ENCODE peak calls at places on chromosomes 1 and 21, in nine cellular contexts. One of them, this sample, is unnamed.

GRCh38 chr1:189596197-189596596 is 881.5 kb downstream of the BRINP3 start:
- DNase-seq in GM06990: no peak
- DNase-seq in upper lobe of right lung: no peak
- DNase-seq in nephron progenitor cell: no peak
- DNase-seq in fibroblast of pulmonary artery: peak; percentile 3
- DNase-seq in WTC11: no peak
- DNase-seq in glutamatergic neuron: no peak
- DNase-seq in keratinocyte: no peak
- DNase-seq in HCT116: no peak
- DNase-seq in this sample: no peak

GRCh38 chr1:66353207-66353606 is 180.7 kb upstream of the SGIP1 start:
- DNase-seq in GM06990: no peak
- DNase-seq in upper lobe of right lung: no peak
- DNase-seq in nephron progenitor cell: no peak
- DNase-seq in fibroblast of pulmonary artery: no peak
- DNase-seq in WTC11: no peak
- DNase-seq in glutamatergic neuron: peak; percentile 10
- DNase-seq in keratinocyte: no peak
- DNase-seq in HCT116: no peak
- DNase-seq in this sample: peak; percentile 43

GRCh38 chr1:232428781-232429530 is 201.0 kb downstream of the SIPA1L2 start:
- DNase-seq in GM06990: no peak
- DNase-seq in upper lobe of right lung: no peak
- DNase-seq in nephron progenitor cell: peak; percentile 22
- DNase-seq in fibroblast of pulmonary artery: peak; percentile 24
- DNase-seq in WTC11: no peak
- DNase-seq in glutamatergic neuron: no peak
- DNase-seq in keratinocyte: no peak
- DNase-seq in HCT116: no peak
- DNase-seq in this sample: no peak

GRCh38 chr1:9651565-9652378 is at the start of gene PIK3CD:
- DNase-seq in GM06990: peak; percentile 76
- DNase-seq in upper lobe of right lung: peak; percentile 74
- DNase-seq in nephron progenitor cell: peak; percentile 75
- DNase-seq in fibroblast of pulmonary artery: peak; percentile 36
- DNase-seq in WTC11: peak; percentile 70
- DNase-seq in glutamatergic neuron: peak; percentile 78
- DNase-seq in keratinocyte: no peak
- DNase-seq in HCT116: no peak
- DNase-seq in this sample: peak; percentile 45

GRCh38 chr1:17572264-17572985 is 32.9 kb downstream of the ARHGEF10L start:
- DNase-seq in GM06990: no peak
- DNase-seq in upper lobe of right lung: no peak
- DNase-seq in nephron progenitor cell: no peak
- DNase-seq in fibroblast of pulmonary artery: no peak
- DNase-seq in WTC11: peak; percentile 69
- DNase-seq in glutamatergic neuron: no peak
- DNase-seq in keratinocyte: no peak
- DNase-seq in HCT116: no peak
- DNase-seq in this sample: no peak

GRCh38 chr21:44436958-44437357 is 18.4 kb upstream of the LRRC3 start:
- DNase-seq in GM06990: no peak
- DNase-seq in upper lobe of right lung: peak; percentile 53
- DNase-seq in nephron progenitor cell: no peak
- DNase-seq in fibroblast of pulmonary artery: no peak
- DNase-seq in WTC11: no peak
- DNase-seq in glutamatergic neuron: no peak
- DNase-seq in keratinocyte: no peak
- DNase-seq in HCT116: no peak
- DNase-seq in this sample: no peak

GRCh38 chr1:243792401-243792800 is 57.6 kb downstream of the AKT3 start:
- DNase-seq in GM06990: no peak
- DNase-seq in upper lobe of right lung: no peak
- DNase-seq in nephron progenitor cell: no peak
- DNase-seq in fibroblast of pulmonary artery: no peak
- DNase-seq in WTC11: no peak
- DNase-seq in glutamatergic neuron: no peak
- DNase-seq in keratinocyte: no peak
- DNase-seq in HCT116: no peak
- DNase-seq in this sample: no peak

GRCh38 chr1:47393141-47393540 is 22.9 kb upstream of the FOXE3 start:
- DNase-seq in GM06990: no peak
- DNase-seq in upper lobe of right lung: no peak
- DNase-seq in nephron progenitor cell: no peak
- DNase-seq in fibroblast of pulmonary artery: no peak
- DNase-seq in WTC11: no peak
- DNase-seq in glutamatergic neuron: no peak
- DNase-seq in keratinocyte: no peak
- DNase-seq in HCT116: no peak
- DNase-seq in this sample: no peak

GRCh38 chr1:118661769-118662320 is 326.3 kb downstream of the TBX15 start:
- DNase-seq in GM06990: no peak
- DNase-seq in upper lobe of right lung: no peak
- DNase-seq in nephron progenitor cell: no peak
- DNase-seq in fibroblast of pulmonary artery: no peak
- DNase-seq in WTC11: no peak
- DNase-seq in glutamatergic neuron: no peak
- DNase-seq in keratinocyte: no peak
- DNase-seq in HCT116: no peak
- DNase-seq in this sample: no peak

GRCh38 chr1:67485046-67485811 is 55.0 kb upstream of the SERBP1 start:
- DNase-seq in GM06990: no peak
- DNase-seq in upper lobe of right lung: no peak
- DNase-seq in nephron progenitor cell: no peak
- DNase-seq in fibroblast of pulmonary artery: no peak
- DNase-seq in WTC11: no peak
- DNase-seq in glutamatergic neuron: no peak
- DNase-seq in keratinocyte: no peak
- DNase-seq in HCT116: no peak
- DNase-seq in this sample: no peak

GRCh38 chr1:67491280-67491679 is 61.1 kb upstream of the SERBP1 start:
- DNase-seq in GM06990: no peak
- DNase-seq in upper lobe of right lung: no peak
- DNase-seq in nephron progenitor cell: no peak
- DNase-seq in fibroblast of pulmonary artery: no peak
- DNase-seq in WTC11: no peak
- DNase-seq in glutamatergic neuron: no peak
- DNase-seq in keratinocyte: no peak
- DNase-seq in HCT116: no peak
- DNase-seq in this sample: no peak

GRCh38 chr1:67484492-67484891 is 54.3 kb upstream of the SERBP1 start:
- DNase-seq in GM06990: no peak
- DNase-seq in upper lobe of right lung: no peak
- DNase-seq in nephron progenitor cell: no peak
- DNase-seq in fibroblast of pulmonary artery: peak; percentile 25
- DNase-seq in WTC11: no peak
- DNase-seq in glutamatergic neuron: no peak
- DNase-seq in keratinocyte: no peak
- DNase-seq in HCT116: no peak
- DNase-seq in this sample: no peak

GRCh38 chr1:67493148-67493547 is 62.9 kb upstream of the SERBP1 start:
- DNase-seq in GM06990: no peak
- DNase-seq in upper lobe of right lung: no peak
- DNase-seq in nephron progenitor cell: no peak
- DNase-seq in fibroblast of pulmonary artery: no peak
- DNase-seq in WTC11: no peak
- DNase-seq in glutamatergic neuron: no peak
- DNase-seq in keratinocyte: no peak
- DNase-seq in HCT116: no peak
- DNase-seq in this sample: no peak

DNA sequence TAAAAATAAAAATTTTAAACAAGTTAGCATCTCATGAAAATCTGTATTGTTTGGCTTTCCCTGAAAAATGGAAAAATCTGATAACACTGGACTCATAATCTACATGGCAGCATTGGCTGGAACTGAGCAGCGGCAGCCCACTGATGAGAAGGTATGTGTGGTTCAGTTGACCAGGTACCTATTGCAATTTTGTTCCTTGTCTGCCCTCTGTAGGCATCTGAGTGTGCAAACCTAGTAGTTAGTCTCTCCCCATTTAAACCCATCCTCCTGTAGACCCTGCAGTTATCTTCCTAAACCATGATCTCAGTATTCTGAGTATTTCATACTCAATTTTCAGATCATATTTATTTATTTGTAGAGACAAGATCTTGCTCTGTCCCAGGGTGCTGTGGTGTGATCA is 59.4 kb upstream of the SERBP1 start:
- DNase-seq in GM06990: no peak
- DNase-seq in upper lobe of right lung: no peak
- DNase-seq in nephron progenitor cell: no peak
- DNase-seq in fibroblast of pulmonary artery: peak; percentile 33
- DNase-seq in WTC11: no peak
- DNase-seq in glutamatergic neuron: no peak
- DNase-seq in keratinocyte: no peak
- DNase-seq in HCT116: peak; percentile 13
- DNase-seq in this sample: no peak
- TF ChIP-seq CTCF in GM06990: peak; percentile 38
- TF ChIP-seq CTCF in upper lobe of right lung: peak; percentile 40
- TF ChIP-seq CTCF in nephron progenitor cell: no peak
- TF ChIP-seq CTCF in fibroblast of pulmonary artery: peak; percentile 23
- TF ChIP-seq CTCF in WTC11: peak; percentile 16
- TF ChIP-seq CTCF in glutamatergic neuron: no peak
- TF ChIP-seq CTCF in keratinocyte: peak; percentile 57
- TF ChIP-seq CTCF in HCT116: peak; percentile 49
- TF ChIP-seq CTCF in this sample: no peak

GRCh38 chr1:82759035-82759434 is 958.3 kb downstream of the ADGRL2 start:
- DNase-seq in GM06990: no peak
- DNase-seq in upper lobe of right lung: no peak
- DNase-seq in nephron progenitor cell: no peak
- DNase-seq in fibroblast of pulmonary artery: no peak
- DNase-seq in WTC11: peak; percentile 10
- DNase-seq in glutamatergic neuron: no peak
- DNase-seq in keratinocyte: no peak
- DNase-seq in HCT116: no peak
- DNase-seq in this sample: no peak
- TF ChIP-seq CTCF in GM06990: no peak
- TF ChIP-seq CTCF in upper lobe of right lung: no peak
- TF ChIP-seq CTCF in nephron progenitor cell: no peak
- TF ChIP-seq CTCF in fibroblast of pulmonary artery: no peak
- TF ChIP-seq CTCF in WTC11: no peak
- TF ChIP-seq CTCF in glutamatergic neuron: no peak
- TF ChIP-seq CTCF in keratinocyte: no peak
- TF ChIP-seq CTCF in HCT116: no peak
- TF ChIP-seq CTCF in this sample: peak; percentile 34

GRCh38 chr1:52552505-52553371 is at the start of gene TUT4:
- DNase-seq in GM06990: peak; percentile 85
- DNase-seq in upper lobe of right lung: peak; percentile 91
- DNase-seq in nephron progenitor cell: peak; percentile 89
- DNase-seq in fibroblast of pulmonary artery: peak; percentile 79
- DNase-seq in WTC11: peak; percentile 89
- DNase-seq in glutamatergic neuron: peak; percentile 93
- DNase-seq in keratinocyte: no peak
- DNase-seq in HCT116: peak; percentile 48
- DNase-seq in this sample: peak; percentile 81
- TF ChIP-seq CTCF in GM06990: peak; percentile 31
- TF ChIP-seq CTCF in upper lobe of right lung: no peak
- TF ChIP-seq CTCF in nephron progenitor cell: no peak
- TF ChIP-seq CTCF in fibroblast of pulmonary artery: no peak
- TF ChIP-seq CTCF in WTC11: no peak
- TF ChIP-seq CTCF in glutamatergic neuron: no peak
- TF ChIP-seq CTCF in keratinocyte: peak; percentile 11
- TF ChIP-seq CTCF in HCT116: no peak
- TF ChIP-seq CTCF in this sample: peak; percentile 30

GRCh38 chr1:207658904-207659485 is 14.1 kb downstream of the CR1L start:
- DNase-seq in GM06990: no peak
- DNase-seq in upper lobe of right lung: no peak
- DNase-seq in nephron progenitor cell: no peak
- DNase-seq in fibroblast of pulmonary artery: no peak
- DNase-seq in WTC11: no peak
- DNase-seq in glutamatergic neuron: no peak
- DNase-seq in keratinocyte: no peak
- DNase-seq in HCT116: no peak
- DNase-seq in this sample: no peak

GRCh38 chr1:207649865-207650580 is 5.1 kb downstream of the CR1L start:
- DNase-seq in GM06990: no peak
- DNase-seq in upper lobe of right lung: no peak
- DNase-seq in nephron progenitor cell: no peak
- DNase-seq in fibroblast of pulmonary artery: no peak
- DNase-seq in WTC11: no peak
- DNase-seq in glutamatergic neuron: no peak
- DNase-seq in keratinocyte: no peak
- DNase-seq in HCT116: no peak
- DNase-seq in this sample: no peak

GRCh38 chr1:207658408-207658807 is 13.5 kb downstream of the CR1L start:
- DNase-seq in GM06990: no peak
- DNase-seq in upper lobe of right lung: no peak
- DNase-seq in nephron progenitor cell: no peak
- DNase-seq in fibroblast of pulmonary artery: no peak
- DNase-seq in WTC11: no peak
- DNase-seq in glutamatergic neuron: no peak
- DNase-seq in keratinocyte: no peak
- DNase-seq in HCT116: no peak
- DNase-seq in this sample: no peak

GRCh38 chr1:207651583-207651982 is 6.7 kb downstream of the CR1L start:
- DNase-seq in GM06990: no peak
- DNase-seq in upper lobe of right lung: no peak
- DNase-seq in nephron progenitor cell: no peak
- DNase-seq in fibroblast of pulmonary artery: no peak
- DNase-seq in WTC11: no peak
- DNase-seq in glutamatergic neuron: no peak
- DNase-seq in keratinocyte: no peak
- DNase-seq in HCT116: no peak
- DNase-seq in this sample: no peak

GRCh38 chr1:207654320-207654719 is 9.4 kb downstream of the CR1L start:
- DNase-seq in GM06990: no peak
- DNase-seq in upper lobe of right lung: no peak
- DNase-seq in nephron progenitor cell: no peak
- DNase-seq in fibroblast of pulmonary artery: peak; percentile 8
- DNase-seq in WTC11: no peak
- DNase-seq in glutamatergic neuron: no peak
- DNase-seq in keratinocyte: no peak
- DNase-seq in HCT116: no peak
- DNase-seq in this sample: no peak
- TF ChIP-seq CTCF in GM06990: no peak
- TF ChIP-seq CTCF in upper lobe of right lung: peak; percentile 23
- TF ChIP-seq CTCF in nephron progenitor cell: no peak
- TF ChIP-seq CTCF in fibroblast of pulmonary artery: peak; percentile 21
- TF ChIP-seq CTCF in WTC11: no peak
- TF ChIP-seq CTCF in glutamatergic neuron: no peak
- TF ChIP-seq CTCF in keratinocyte: no peak
- TF ChIP-seq CTCF in HCT116: peak; percentile 27
- TF ChIP-seq CTCF in this sample: peak; percentile 52

GRCh38 chr1:67689267-67690017 is 4.4 kb downstream of the GADD45A start:
- DNase-seq in GM06990: no peak
- DNase-seq in upper lobe of right lung: no peak
- DNase-seq in nephron progenitor cell: no peak
- DNase-seq in fibroblast of pulmonary artery: peak; percentile 46
- DNase-seq in WTC11: no peak
- DNase-seq in glutamatergic neuron: no peak
- DNase-seq in keratinocyte: no peak
- DNase-seq in HCT116: no peak
- DNase-seq in this sample: no peak
- TF ChIP-seq CTCF in GM06990: no peak
- TF ChIP-seq CTCF in upper lobe of right lung: no peak
- TF ChIP-seq CTCF in nephron progenitor cell: no peak
- TF ChIP-seq CTCF in fibroblast of pulmonary artery: no peak
- TF ChIP-seq CTCF in WTC11: no peak
- TF ChIP-seq CTCF in glutamatergic neuron: no peak
- TF ChIP-seq CTCF in keratinocyte: no peak
- TF ChIP-seq CTCF in HCT116: no peak
- TF ChIP-seq CTCF in this sample: no peak

This sample was measured in neural crest cell.